ENCODE peak calls at places on chromosomes 13 and 19, in eight cellular contexts. U, O, Y, B, H, A, K and L are unnamed samples.

GRCh38 chr19:35468637-35469036 is 20.6 kb downstream of the FFAR2 start:
- DNase-seq in U (peak), O (peak), Y (peak), B (peak), H (no peak), A (no peak), K (no peak), L (no peak)

GRCh38 chr19:50646074-50646807 is 3.0 kb upstream of the C19orf81 start:
- DNase-seq in U (peak), O (peak), Y (no peak), B (no peak), H (no peak), A (no peak), K (no peak), L (no peak)

GRCh38 chr13:46679369-46680180 is 117.4 kb downstream of the ESD start:
- DNase-seq in U (peak), O (no peak), Y (no peak), B (peak), H (no peak), A (no peak), K (peak), L (no peak)

GRCh38 chr13:81540777-81541176 is 1199.9 kb upstream of the SPRY2 start:
- DNase-seq in U (no peak), O (peak), Y (no peak), B (no peak), H (no peak), A (no peak), K (no peak), L (no peak)

GRCh38 chr13:25973576-25973975 is 78.2 kb downstream of the SHISA2 start:
- DNase-seq in U (no peak), O (no peak), Y (no peak), B (no peak), H (no peak), A (no peak), K (no peak), L (no peak)

GRCh38 chr13:53250272-53250875 is 221.8 kb downstream of the OLFM4 start:
- DNase-seq in U (no peak), O (peak), Y (no peak), B (no peak), H (no peak), A (peak), K (no peak), L (no peak)

GRCh38 chr13:93224545-93224944 is 2.1 kb upstream of the GPC6 start:
- DNase-seq in U (no peak), O (peak), Y (no peak), B (no peak), H (no peak), A (no peak), K (no peak), L (no peak)

GRCh38 chr19:58053480-58054156 is 5.5 kb upstream of the ZNF135 start:
- DNase-seq in U (no peak), O (no peak), Y (no peak), B (no peak), H (no peak), A (no peak), K (no peak), L (no peak)

GRCh38 chr19:39397360-39398296 is 6.5 kb downstream of the MED29 start:
- DNase-seq in U (peak), O (peak), Y (peak), B (peak), H (peak), A (peak), K (peak), L (no peak)

GRCh38 chr19:32174386-32175113 is 170.9 kb upstream of the ZNF507 start:
- DNase-seq in U (peak), O (no peak), Y (no peak), B (no peak), H (peak), A (no peak), K (no peak), L (no peak)

GRCh38 chr13:27403252-27403678 is 21.2 kb upstream of the GTF3A start:
- DNase-seq in U (no peak), O (no peak), Y (no peak), B (no peak), H (no peak), A (no peak), K (no peak), L (no peak)

GRCh38 chr19:47416667-47417033 is 2.7 kb downstream of the MEIS3 start:
- DNase-seq in U (no peak), O (no peak), Y (no peak), B (no peak), H (no peak), A (no peak), K (no peak), L (no peak)

GRCh38 chr13:25455146-25455545 is 83.4 kb downstream of the ATP8A2 start:
- DNase-seq in U (peak), O (no peak), Y (no peak), B (no peak), H (no peak), A (no peak), K (no peak), L (no peak)

GRCh38 chr19:17229890-17230289 is 3.9 kb downstream of the OCEL1 start:
- DNase-seq in U (no peak), O (no peak), Y (no peak), B (no peak), H (no peak), A (no peak), K (no peak), L (no peak)

GRCh38 chr19:17235618-17236413 is 9.8 kb downstream of the OCEL1 start:
- DNase-seq in U (peak), O (peak), Y (peak), B (peak), H (peak), A (peak), K (peak), L (no peak)

GRCh38 chr19:17234911-17235617 is 9.0 kb downstream of the OCEL1 start:
- DNase-seq in U (peak), O (peak), Y (peak), B (peak), H (peak), A (peak), K (peak), L (no peak)

GRCh38 chr19:17236414-17236716 is 9.4 kb downstream of the NR2F6 start:
- DNase-seq in U (no peak), O (no peak), Y (no peak), B (peak), H (peak), A (no peak), K (no peak), L (no peak)

GRCh38 chr19:17232258-17232657 is 6.2 kb downstream of the OCEL1 start:
- DNase-seq in U (no peak), O (no peak), Y (no peak), B (no peak), H (no peak), A (no peak), K (no peak), L (no peak)
- TF ChIP-seq POLR2A in U (no peak), O (no peak), Y (no peak), B (no peak), H (no peak), A (no peak), K (no peak), L (no peak)

GRCh38 chr19:52748336-52748950 is 13.6 kb upstream of the ZNF611 start:
- DNase-seq in U (no peak), O (peak), Y (no peak), B (no peak), H (no peak), A (peak), K (peak), L (no peak)
- TF ChIP-seq CTCF in U (peak), O (no peak), Y (peak), B (peak), H (no peak), A (peak), K (peak), L (peak)

GRCh38 chr13:49369876-49370275 is 74.0 kb downstream of the CAB39L start:
- DNase-seq in U (no peak), O (no peak), Y (no peak), B (no peak), H (no peak), A (no peak), K (no peak), L (no peak)
- H3K27ac ChIP-seq in U (no peak), O (no peak), Y (no peak), B (peak), H (no peak), A (no peak), K (no peak), L (no peak)

GRCh38 chr19:18021121-18021755 is 13.3 kb downstream of the ARRDC2 start:
- DNase-seq in U (peak), O (peak), Y (peak), B (peak), H (no peak), A (peak), K (peak), L (no peak)
- TF ChIP-seq POLR2A in U (no peak), O (no peak), Y (no peak), B (no peak), H (no peak), A (no peak), K (no peak), L (no peak)